ENCODE peak calls at places on chromosome X, in seven cellular contexts. L is sciatic nerve, D is glomerular endothelial cell, K is EH, J is T-helper 17 cell, R is SW480, O is NCI-H774. S is an unnamed sample.

GRCh38 chrX:16603822-16604221 is 46.1 kb upstream of the S100G start:
- DNase-seq in L (no peak), D (no peak), K (peak; percentile 9), J (no peak), R (no peak), O (no peak), S (no peak)

GRCh38 chrX:99398578-99398977 is 1011.5 kb downstream of the PCDH19 start:
- DNase-seq in L (no peak), D (no peak), K (no peak), J (no peak), R (no peak), O (no peak), S (no peak)

GRCh38 chrX:13966071-13966850 is 63.4 kb downstream of the GEMIN8 start:
- DNase-seq in L (no peak), D (no peak), K (no peak), J (no peak), R (no peak), O (no peak), S (no peak)

GRCh38 chrX:134236690-134237362 is at the start of gene CCDC160:
- DNase-seq in L (peak; percentile 80), D (no peak), K (peak; percentile 24), J (no peak), R (peak; percentile 8), O (peak; percentile 28), S (peak; percentile 66)

GRCh38 chrX:9882669-9883446 is 84.3 kb upstream of the CLDN34 start:
- DNase-seq in L (no peak), D (no peak), K (no peak), J (no peak), R (peak; percentile 30), O (no peak), S (no peak)

GRCh38 chrX:6941041-6941440 is 206.5 kb upstream of the STS start:
- DNase-seq in L (no peak), D (no peak), K (peak; percentile 52), J (no peak), R (no peak), O (no peak), S (no peak)

GRCh38 chrX:149230689-149231088 is 274.4 kb downstream of the IDS start:
- DNase-seq in L (no peak), D (no peak), K (no peak), J (no peak), R (no peak), O (no peak), S (no peak)

GRCh38 chrX:53196678-53197077 is 28.3 kb downstream of the KDM5C start:
- DNase-seq in L (no peak), D (no peak), K (no peak), J (no peak), R (no peak), O (no peak), S (no peak)

GRCh38 chrX:48897157-48897620 is 379 bp downstream of the TIMM17B start:
- DNase-seq in L (peak; percentile 84), D (no peak), K (peak; percentile 75), J (peak; percentile 60), R (peak; percentile 89), O (peak; percentile 61), S (peak; percentile 76)

GRCh38 chrX:31590581-31591113 is 518.8 kb upstream of the FTHL17 start:
- DNase-seq in L (no peak), D (no peak), K (peak; percentile 80), J (no peak), R (peak; percentile 0), O (no peak), S (no peak)

GRCh38 chrX:34915463-34916225 is 27.0 kb upstream of the FAM47B start:
- DNase-seq in L (no peak), D (no peak), K (no peak), J (no peak), R (peak; percentile 83), O (no peak), S (no peak)

GRCh38 chrX:50188859-50189258 is 11.9 kb downstream of the AKAP4 start:
- DNase-seq in L (no peak), D (no peak), K (no peak), J (no peak), R (no peak), O (no peak), S (no peak)

GRCh38 chrX:150362599-150363481 is at the start of gene MAMLD1:
- DNase-seq in L (peak; percentile 84), D (no peak), K (peak; percentile 86), J (peak; percentile 45), R (peak; percentile 81), O (no peak), S (peak; percentile 84)

GRCh38 chrX:153560466-153560865 is 38.5 kb downstream of the CCNQ start:
- DNase-seq in L (no peak), D (no peak), K (no peak), J (no peak), R (no peak), O (no peak), S (no peak)

GRCh38 chrX:58051346-58051745 is 141.1 kb upstream of the ZXDA start:
- DNase-seq in L (no peak), D (no peak), K (no peak), J (no peak), R (no peak), O (no peak), S (no peak)

GRCh38 chrX:131595120-131595519 is 51.2 kb downstream of the OR13H1 start:
- DNase-seq in L (no peak), D (no peak), K (no peak), J (no peak), R (no peak), O (no peak), S (no peak)

GRCh38 chrX:21168401-21169160 is 205.6 kb upstream of the CNKSR2 start:
- DNase-seq in L (no peak), D (no peak), K (no peak), J (no peak), R (no peak), O (no peak), S (no peak)

GRCh38 chrX:31251336-31251735 is 179.5 kb upstream of the FTHL17 start:
- DNase-seq in L (no peak), D (no peak), K (no peak), J (no peak), R (no peak), O (no peak), S (no peak)

GRCh38 chrX:4091046-4091760 is 377.8 kb upstream of the PRKX start:
- DNase-seq in L (no peak), D (no peak), K (no peak), J (no peak), R (peak; percentile 77), O (no peak), S (no peak)

GRCh38 chrX:19543020-19543715 is 27.9 kb upstream of the MAP3K15 start:
- DNase-seq in L (no peak), D (no peak), K (no peak), J (no peak), R (no peak), O (no peak), S (no peak)

GRCh38 chrX:107729558-107730297 is 45.9 kb downstream of the TSC22D3 start:
- DNase-seq in L (no peak), D (no peak), K (no peak), J (no peak), R (no peak), O (no peak), S (peak; percentile 69)

GRCh38 chrX:143536176-143536575 is 18.9 kb upstream of the SPANXN3 start:
- DNase-seq in L (no peak), D (no peak), K (no peak), J (no peak), R (no peak), O (no peak), S (no peak)

GRCh38 chrX:150032742-150033141 is 94.5 kb upstream of the EOLA2 start:
- DNase-seq in L (no peak), D (no peak), K (peak; percentile 90), J (no peak), R (no peak), O (no peak), S (no peak)